ENCODE peak calls at places on chromosomes 3 and 15, in six cellular contexts. I, A, X, N, Y and M are unnamed samples.

GRCh38 chr3:101685870-101686307 is 629 bp downstream of the RPL24 start:
- DNase-seq in I (no peak), A (no peak), X (no peak), N (no peak), Y (peak), M (peak)

GRCh38 chr15:69338535-69339213 is 40.0 kb downstream of the PAQR5 start:
- DNase-seq in I (peak), A (no peak), X (no peak), N (no peak), Y (peak), M (no peak)

GRCh38 chr3:151445283-151446001 is 15.4 kb downstream of the IGSF10 start:
- DNase-seq in I (peak), A (no peak), X (peak), N (no peak), Y (peak), M (peak)

GRCh38 chr15:82108489-82109078 is 62.8 kb upstream of the MEX3B start:
- DNase-seq in I (peak), A (peak), X (peak), N (peak), Y (peak), M (peak)

GRCh38 chr15:62432702-62433398 is 267.8 kb upstream of the C2CD4B start:
- DNase-seq in I (no peak), A (no peak), X (peak), N (no peak), Y (no peak), M (peak)

GRCh38 chr3:11662392-11662990 is 18.8 kb upstream of the VGLL4 start:
- DNase-seq in I (peak), A (no peak), X (no peak), N (no peak), Y (no peak), M (no peak)

GRCh38 chr3:108125151-108125540 is 34.3 kb upstream of the CD47 start:
- DNase-seq in I (no peak), A (no peak), X (no peak), N (no peak), Y (no peak), M (no peak)

GRCh38 chr3:188077160-188077812 is 76.7 kb upstream of the LPP start:
- DNase-seq in I (no peak), A (no peak), X (no peak), N (no peak), Y (no peak), M (peak)

GRCh38 chr3:10294030-10294591 is 1.4 kb upstream of the GHRL start:
- DNase-seq in I (no peak), A (no peak), X (no peak), N (no peak), Y (no peak), M (no peak)

GRCh38 chr15:93424131-93424530 is 335.1 kb upstream of the RGMA start:
- DNase-seq in I (no peak), A (no peak), X (no peak), N (no peak), Y (no peak), M (no peak)

GRCh38 chr3:70731046-70731445 is 418.6 kb upstream of the MDFIC2 start:
- DNase-seq in I (no peak), A (no peak), X (no peak), N (no peak), Y (no peak), M (no peak)

GRCh38 chr3:109098245-109098644 is 19.7 kb downstream of the MORC1 start:
- DNase-seq in I (no peak), A (no peak), X (no peak), N (no peak), Y (peak), M (no peak)

GRCh38 chr15:39404767-39405173 is 176.1 kb upstream of the THBS1 start:
- DNase-seq in I (peak), A (no peak), X (peak), N (no peak), Y (peak), M (peak)

GRCh38 chr3:157494581-157495281 is 8.5 kb downstream of the VEPH1 start:
- DNase-seq in I (peak), A (no peak), X (peak), N (no peak), Y (peak), M (peak)

GRCh38 chr3:84439476-84439875 is 519.3 kb upstream of the CADM2 start:
- DNase-seq in I (no peak), A (no peak), X (no peak), N (no peak), Y (no peak), M (no peak)

GRCh38 chr3:69290006-69290405 is 95.9 kb downstream of the FRMD4B start:
- DNase-seq in I (no peak), A (no peak), X (no peak), N (no peak), Y (no peak), M (no peak)

GRCh38 chr15:96330450-96331140 is at the start of gene NR2F2:
- DNase-seq in I (peak), A (peak), X (peak), N (no peak), Y (peak), M (peak)

GRCh38 chr3:89358281-89358680 is 250.9 kb downstream of the EPHA3 start:
- DNase-seq in I (no peak), A (no peak), X (no peak), N (no peak), Y (no peak), M (no peak)

GRCh38 chr15:68412218-68412617 is 19.7 kb downstream of the ITGA11 start:
- DNase-seq in I (no peak), A (no peak), X (no peak), N (no peak), Y (no peak), M (no peak)

GRCh38 chr3:177883957-177884356 is 652.3 kb upstream of the KCNMB2 start:
- DNase-seq in I (no peak), A (no peak), X (no peak), N (no peak), Y (no peak), M (no peak)

GRCh38 chr3:23835087-23835486 is 29.3 kb downstream of the UBE2E1 start:
- DNase-seq in I (no peak), A (no peak), X (no peak), N (no peak), Y (no peak), M (no peak)

GRCh38 chr15:76391847-76392246 is 55.3 kb downstream of the ISL2 start:
- DNase-seq in I (peak), A (no peak), X (no peak), N (no peak), Y (no peak), M (no peak)

GRCh38 chr15:101510212-101511197 is 21.0 kb upstream of the PCSK6 start:
- DNase-seq in I (no peak), A (no peak), X (no peak), N (no peak), Y (no peak), M (no peak)

GRCh38 chr15:60908888-60909287 is 320.2 kb downstream of the RORA start:
- DNase-seq in I (no peak), A (no peak), X (no peak), N (no peak), Y (no peak), M (no peak)

GRCh38 chr15:28948036-28948435 is 62.3 kb downstream of the APBA2 start:
- DNase-seq in I (no peak), A (no peak), X (no peak), N (no peak), Y (no peak), M (no peak)

GRCh38 chr3:48716508-48716981 is 476 bp downstream of the IP6K2 start:
- DNase-seq in I (no peak), A (peak), X (no peak), N (no peak), Y (no peak), M (peak)

GRCh38 chr3:149114458-149114857 is 15.0 kb upstream of the HPS3 start:
- DNase-seq in I (peak), A (no peak), X (no peak), N (no peak), Y (no peak), M (no peak)

GRCh38 chr3:187264946-187265345 is 26.6 kb downstream of the MASP1 start:
- DNase-seq in I (peak), A (no peak), X (peak), N (no peak), Y (peak), M (peak)

GRCh38 chr15:75195122-75195765 is 6.4 kb upstream of the C15orf39 start:
- DNase-seq in I (no peak), A (no peak), X (no peak), N (no peak), Y (no peak), M (no peak)